ENCODE peak calls at places on chromosome 1, in ten cellular contexts. One of them, this sample, is unnamed.

GRCh38 chr1:222891578-222891977 is 76.7 kb downstream of the DISP1 start:
- DNase-seq in HuH-7.5: no peak
- DNase-seq in effector memory CD8-positive, alpha-beta T cell: no peak
- DNase-seq in AG04449: no peak
- DNase-seq in T-helper 1 cell: no peak
- DNase-seq in fibroblast of mammary gland: no peak
- DNase-seq in activated T-cell treated with anti-CD3 and anti-CD28 coated beads for 48 hours: no peak
- DNase-seq in brain microvascular endothelial cell: no peak
- DNase-seq in endothelial cell: no peak
- DNase-seq in effector CD8-positive, alpha-beta T cell: no peak
- DNase-seq in this sample: no peak

GRCh38 chr1:230210979-230211336 is 143.9 kb downstream of the GALNT2 start:
- DNase-seq in HuH-7.5: no peak
- DNase-seq in effector memory CD8-positive, alpha-beta T cell: no peak
- DNase-seq in AG04449: no peak
- DNase-seq in T-helper 1 cell: no peak
- DNase-seq in fibroblast of mammary gland: no peak
- DNase-seq in activated T-cell treated with anti-CD3 and anti-CD28 coated beads for 48 hours: no peak
- DNase-seq in brain microvascular endothelial cell: no peak
- DNase-seq in endothelial cell: no peak
- DNase-seq in effector CD8-positive, alpha-beta T cell: no peak
- DNase-seq in this sample: no peak

GRCh38 chr1:98103617-98104284 is 182.9 kb upstream of the DPYD start:
- DNase-seq in HuH-7.5: no peak
- DNase-seq in effector memory CD8-positive, alpha-beta T cell: no peak
- DNase-seq in AG04449: no peak
- DNase-seq in T-helper 1 cell: no peak
- DNase-seq in fibroblast of mammary gland: peak
- DNase-seq in activated T-cell treated with anti-CD3 and anti-CD28 coated beads for 48 hours: no peak
- DNase-seq in brain microvascular endothelial cell: no peak
- DNase-seq in endothelial cell: no peak
- DNase-seq in effector CD8-positive, alpha-beta T cell: no peak
- DNase-seq in this sample: peak

GRCh38 chr1:191320062-191320461 is 838.2 kb upstream of the RGS18 start:
- DNase-seq in HuH-7.5: no peak
- DNase-seq in effector memory CD8-positive, alpha-beta T cell: no peak
- DNase-seq in AG04449: no peak
- DNase-seq in T-helper 1 cell: no peak
- DNase-seq in fibroblast of mammary gland: no peak
- DNase-seq in activated T-cell treated with anti-CD3 and anti-CD28 coated beads for 48 hours: no peak
- DNase-seq in brain microvascular endothelial cell: no peak
- DNase-seq in endothelial cell: no peak
- DNase-seq in effector CD8-positive, alpha-beta T cell: no peak
- DNase-seq in this sample: no peak

GRCh38 chr1:30998887-30999286 is 66.6 kb downstream of the PUM1 start:
- DNase-seq in HuH-7.5: no peak
- DNase-seq in effector memory CD8-positive, alpha-beta T cell: no peak
- DNase-seq in AG04449: no peak
- DNase-seq in T-helper 1 cell: no peak
- DNase-seq in fibroblast of mammary gland: no peak
- DNase-seq in activated T-cell treated with anti-CD3 and anti-CD28 coated beads for 48 hours: no peak
- DNase-seq in brain microvascular endothelial cell: no peak
- DNase-seq in endothelial cell: no peak
- DNase-seq in effector CD8-positive, alpha-beta T cell: no peak
- DNase-seq in this sample: peak

GRCh38 chr1:110211503-110212164 is 1.5 kb downstream of the KCNC4 start:
- DNase-seq in HuH-7.5: no peak
- DNase-seq in effector memory CD8-positive, alpha-beta T cell: peak
- DNase-seq in AG04449: no peak
- DNase-seq in T-helper 1 cell: peak
- DNase-seq in fibroblast of mammary gland: no peak
- DNase-seq in activated T-cell treated with anti-CD3 and anti-CD28 coated beads for 48 hours: no peak
- DNase-seq in brain microvascular endothelial cell: no peak
- DNase-seq in endothelial cell: no peak
- DNase-seq in effector CD8-positive, alpha-beta T cell: peak
- DNase-seq in this sample: no peak

GRCh38 chr1:30904191-30904961 is 4.2 kb downstream of the SDC3 start:
- DNase-seq in HuH-7.5: no peak
- DNase-seq in effector memory CD8-positive, alpha-beta T cell: no peak
- DNase-seq in AG04449: no peak
- DNase-seq in T-helper 1 cell: no peak
- DNase-seq in fibroblast of mammary gland: no peak
- DNase-seq in activated T-cell treated with anti-CD3 and anti-CD28 coated beads for 48 hours: no peak
- DNase-seq in brain microvascular endothelial cell: no peak
- DNase-seq in endothelial cell: no peak
- DNase-seq in effector CD8-positive, alpha-beta T cell: no peak
- DNase-seq in this sample: no peak

GRCh38 chr1:206979379-206980043 is 9.3 kb upstream of the FCAMR start:
- DNase-seq in HuH-7.5: no peak
- DNase-seq in effector memory CD8-positive, alpha-beta T cell: no peak
- DNase-seq in AG04449: no peak
- DNase-seq in T-helper 1 cell: no peak
- DNase-seq in fibroblast of mammary gland: peak
- DNase-seq in activated T-cell treated with anti-CD3 and anti-CD28 coated beads for 48 hours: no peak
- DNase-seq in brain microvascular endothelial cell: peak
- DNase-seq in endothelial cell: peak
- DNase-seq in effector CD8-positive, alpha-beta T cell: no peak
- DNase-seq in this sample: peak

GRCh38 chr1:94636625-94637024 is 95.1 kb upstream of the F3 start:
- DNase-seq in HuH-7.5: no peak
- DNase-seq in effector memory CD8-positive, alpha-beta T cell: no peak
- DNase-seq in AG04449: no peak
- DNase-seq in T-helper 1 cell: no peak
- DNase-seq in fibroblast of mammary gland: peak
- DNase-seq in activated T-cell treated with anti-CD3 and anti-CD28 coated beads for 48 hours: no peak
- DNase-seq in brain microvascular endothelial cell: no peak
- DNase-seq in endothelial cell: no peak
- DNase-seq in effector CD8-positive, alpha-beta T cell: no peak
- DNase-seq in this sample: peak

GRCh38 chr1:20480261-20481157 is 5.5 kb downstream of the CAMK2N1 start:
- DNase-seq in HuH-7.5: peak
- DNase-seq in effector memory CD8-positive, alpha-beta T cell: no peak
- DNase-seq in AG04449: no peak
- DNase-seq in T-helper 1 cell: no peak
- DNase-seq in fibroblast of mammary gland: no peak
- DNase-seq in activated T-cell treated with anti-CD3 and anti-CD28 coated beads for 48 hours: no peak
- DNase-seq in brain microvascular endothelial cell: no peak
- DNase-seq in endothelial cell: no peak
- DNase-seq in effector CD8-positive, alpha-beta T cell: no peak
- DNase-seq in this sample: no peak

GRCh38 chr1:30029677-30030076 is 693.7 kb downstream of the MATN1 start:
- DNase-seq in HuH-7.5: no peak
- DNase-seq in effector memory CD8-positive, alpha-beta T cell: no peak
- DNase-seq in AG04449: no peak
- DNase-seq in T-helper 1 cell: no peak
- DNase-seq in fibroblast of mammary gland: no peak
- DNase-seq in activated T-cell treated with anti-CD3 and anti-CD28 coated beads for 48 hours: no peak
- DNase-seq in brain microvascular endothelial cell: no peak
- DNase-seq in endothelial cell: no peak
- DNase-seq in effector CD8-positive, alpha-beta T cell: no peak
- DNase-seq in this sample: no peak

GRCh38 chr1:79079770-79080169 is 73.2 kb upstream of the ADGRL4 start:
- DNase-seq in HuH-7.5: no peak
- DNase-seq in effector memory CD8-positive, alpha-beta T cell: no peak
- DNase-seq in AG04449: peak
- DNase-seq in T-helper 1 cell: no peak
- DNase-seq in fibroblast of mammary gland: peak
- DNase-seq in activated T-cell treated with anti-CD3 and anti-CD28 coated beads for 48 hours: no peak
- DNase-seq in brain microvascular endothelial cell: peak
- DNase-seq in endothelial cell: peak
- DNase-seq in effector CD8-positive, alpha-beta T cell: no peak
- DNase-seq in this sample: peak

GRCh38 chr1:53145942-53146708 is 3.7 kb upstream of the SLC1A7 start:
- DNase-seq in HuH-7.5: peak
- DNase-seq in effector memory CD8-positive, alpha-beta T cell: no peak
- DNase-seq in AG04449: peak
- DNase-seq in T-helper 1 cell: no peak
- DNase-seq in fibroblast of mammary gland: peak
- DNase-seq in activated T-cell treated with anti-CD3 and anti-CD28 coated beads for 48 hours: no peak
- DNase-seq in brain microvascular endothelial cell: peak
- DNase-seq in endothelial cell: no peak
- DNase-seq in effector CD8-positive, alpha-beta T cell: no peak
- DNase-seq in this sample: peak

GRCh38 chr1:110091791-110092190 is 20.5 kb upstream of the UBL4B start:
- DNase-seq in HuH-7.5: no peak
- DNase-seq in effector memory CD8-positive, alpha-beta T cell: no peak
- DNase-seq in AG04449: no peak
- DNase-seq in T-helper 1 cell: no peak
- DNase-seq in fibroblast of mammary gland: no peak
- DNase-seq in activated T-cell treated with anti-CD3 and anti-CD28 coated beads for 48 hours: no peak
- DNase-seq in brain microvascular endothelial cell: no peak
- DNase-seq in endothelial cell: no peak
- DNase-seq in effector CD8-positive, alpha-beta T cell: no peak
- DNase-seq in this sample: no peak

GRCh38 chr1:240501115-240501514 is 110.8 kb downstream of the GREM2 start:
- DNase-seq in HuH-7.5: no peak
- DNase-seq in effector memory CD8-positive, alpha-beta T cell: no peak
- DNase-seq in AG04449: no peak
- DNase-seq in T-helper 1 cell: no peak
- DNase-seq in fibroblast of mammary gland: peak
- DNase-seq in activated T-cell treated with anti-CD3 and anti-CD28 coated beads for 48 hours: no peak
- DNase-seq in brain microvascular endothelial cell: no peak
- DNase-seq in endothelial cell: no peak
- DNase-seq in effector CD8-positive, alpha-beta T cell: no peak
- DNase-seq in this sample: no peak

GRCh38 chr1:168676861-168677260 is 52.1 kb downstream of the DPT start:
- DNase-seq in HuH-7.5: no peak
- DNase-seq in effector memory CD8-positive, alpha-beta T cell: no peak
- DNase-seq in AG04449: no peak
- DNase-seq in T-helper 1 cell: no peak
- DNase-seq in fibroblast of mammary gland: no peak
- DNase-seq in activated T-cell treated with anti-CD3 and anti-CD28 coated beads for 48 hours: no peak
- DNase-seq in brain microvascular endothelial cell: no peak
- DNase-seq in endothelial cell: no peak
- DNase-seq in effector CD8-positive, alpha-beta T cell: no peak
- DNase-seq in this sample: no peak

GRCh38 chr1:32494196-32494595 is 29.3 kb downstream of the ZBTB8B start:
- DNase-seq in HuH-7.5: no peak
- DNase-seq in effector memory CD8-positive, alpha-beta T cell: no peak
- DNase-seq in AG04449: no peak
- DNase-seq in T-helper 1 cell: no peak
- DNase-seq in fibroblast of mammary gland: no peak
- DNase-seq in activated T-cell treated with anti-CD3 and anti-CD28 coated beads for 48 hours: no peak
- DNase-seq in brain microvascular endothelial cell: no peak
- DNase-seq in endothelial cell: no peak
- DNase-seq in effector CD8-positive, alpha-beta T cell: no peak
- DNase-seq in this sample: peak

GRCh38 chr1:153790996-153791855 is 16.0 kb downstream of the SLC27A3 start:
- DNase-seq in HuH-7.5: no peak
- DNase-seq in effector memory CD8-positive, alpha-beta T cell: no peak
- DNase-seq in AG04449: peak
- DNase-seq in T-helper 1 cell: peak
- DNase-seq in fibroblast of mammary gland: peak
- DNase-seq in activated T-cell treated with anti-CD3 and anti-CD28 coated beads for 48 hours: no peak
- DNase-seq in brain microvascular endothelial cell: peak
- DNase-seq in endothelial cell: no peak
- DNase-seq in effector CD8-positive, alpha-beta T cell: no peak
- DNase-seq in this sample: peak

GRCh38 chr1:91124290-91124975 is 102.6 kb upstream of the ZNF644 start:
- DNase-seq in HuH-7.5: no peak
- DNase-seq in effector memory CD8-positive, alpha-beta T cell: no peak
- DNase-seq in AG04449: no peak
- DNase-seq in T-helper 1 cell: peak
- DNase-seq in fibroblast of mammary gland: no peak
- DNase-seq in activated T-cell treated with anti-CD3 and anti-CD28 coated beads for 48 hours: peak
- DNase-seq in brain microvascular endothelial cell: no peak
- DNase-seq in endothelial cell: no peak
- DNase-seq in effector CD8-positive, alpha-beta T cell: no peak
- DNase-seq in this sample: no peak

GRCh38 chr1:221174598-221174997 is 295.4 kb downstream of the HLX start:
- DNase-seq in HuH-7.5: no peak
- DNase-seq in effector memory CD8-positive, alpha-beta T cell: no peak
- DNase-seq in AG04449: no peak
- DNase-seq in T-helper 1 cell: no peak
- DNase-seq in fibroblast of mammary gland: no peak
- DNase-seq in activated T-cell treated with anti-CD3 and anti-CD28 coated beads for 48 hours: no peak
- DNase-seq in brain microvascular endothelial cell: no peak
- DNase-seq in endothelial cell: no peak
- DNase-seq in effector CD8-positive, alpha-beta T cell: no peak
- DNase-seq in this sample: no peak

GRCh38 chr1:53740621-53741105 is 1.7 kb upstream of the GLIS1 start:
- DNase-seq in HuH-7.5: no peak
- DNase-seq in effector memory CD8-positive, alpha-beta T cell: no peak
- DNase-seq in AG04449: peak
- DNase-seq in T-helper 1 cell: no peak
- DNase-seq in fibroblast of mammary gland: peak
- DNase-seq in activated T-cell treated with anti-CD3 and anti-CD28 coated beads for 48 hours: no peak
- DNase-seq in brain microvascular endothelial cell: peak
- DNase-seq in endothelial cell: no peak
- DNase-seq in effector CD8-positive, alpha-beta T cell: no peak
- DNase-seq in this sample: peak

GRCh38 chr1:216616425-216616824 is 106.8 kb downstream of the ESRRG start:
- DNase-seq in HuH-7.5: no peak
- DNase-seq in effector memory CD8-positive, alpha-beta T cell: no peak
- DNase-seq in AG04449: no peak
- DNase-seq in T-helper 1 cell: no peak
- DNase-seq in fibroblast of mammary gland: no peak
- DNase-seq in activated T-cell treated with anti-CD3 and anti-CD28 coated beads for 48 hours: no peak
- DNase-seq in brain microvascular endothelial cell: no peak
- DNase-seq in endothelial cell: no peak
- DNase-seq in effector CD8-positive, alpha-beta T cell: no peak
- DNase-seq in this sample: no peak

This sample was measured in choroid plexus epithelial cell.